ENCODE peak calls at places on chromosomes 16 and 17, in five cellular contexts. One of them, this sample, is unnamed.

GRCh38 chr17:82374626-82375331 is 3.2 kb downstream of the UTS2R start:
- DNase-seq in H1: no peak
- DNase-seq in IMR-90: no peak
- DNase-seq in H9: no peak
- DNase-seq in mesenchymal stem cell: no peak
- DNase-seq in this sample: no peak

GRCh38 chr17:28982191-28982793 is 23.5 kb downstream of the SEZ6 start:
- DNase-seq in H9: no peak
- DNase-seq in IMR-90: peak
- DNase-seq in H1: no peak
- DNase-seq in mesenchymal stem cell: peak
- DNase-seq in this sample: no peak

GRCh38 chr17:81457917-81458555 is 54.6 kb downstream of the ACTG1 start:
- DNase-seq in H9: no peak
- DNase-seq in mesenchymal stem cell: no peak
- DNase-seq in IMR-90: no peak
- DNase-seq in H1: no peak
- DNase-seq in this sample: no peak

GRCh38 chr16:12971216-12971615 is 69.8 kb downstream of the SHISA9 start:
- DNase-seq in H9: no peak
- DNase-seq in IMR-90: no peak
- DNase-seq in mesenchymal stem cell: no peak
- DNase-seq in H1: peak
- DNase-seq in this sample: no peak

GRCh38 chr16:11129378-11129781 is 126.6 kb downstream of the SOCS1 start:
- DNase-seq in H9: no peak
- DNase-seq in mesenchymal stem cell: peak
- DNase-seq in H1: no peak
- DNase-seq in IMR-90: no peak
- DNase-seq in this sample: no peak

GRCh38 chr17:48738803-48739526 is 10.4 kb upstream of the HOXB13 start:
- DNase-seq in IMR-90: no peak
- DNase-seq in H9: peak
- DNase-seq in H1: no peak
- DNase-seq in mesenchymal stem cell: no peak
- DNase-seq in this sample: no peak

GRCh38 chr16:3623642-3624041 is 12.2 kb upstream of the SLX4 start:
- DNase-seq in H9: no peak
- DNase-seq in mesenchymal stem cell: no peak
- DNase-seq in IMR-90: no peak
- DNase-seq in H1: no peak
- DNase-seq in this sample: no peak

GRCh38 chr16:5036228-5037156 is 2.8 kb upstream of the NAGPA start:
- DNase-seq in mesenchymal stem cell: peak
- DNase-seq in H1: no peak
- DNase-seq in IMR-90: no peak
- DNase-seq in H9: peak
- DNase-seq in this sample: no peak

GRCh38 chr16:4690946-4691665 is 2.3 kb upstream of the NUDT16L1 start:
- DNase-seq in H9: no peak
- DNase-seq in mesenchymal stem cell: no peak
- DNase-seq in IMR-90: no peak
- DNase-seq in H1: no peak
- DNase-seq in this sample: no peak

DNA sequence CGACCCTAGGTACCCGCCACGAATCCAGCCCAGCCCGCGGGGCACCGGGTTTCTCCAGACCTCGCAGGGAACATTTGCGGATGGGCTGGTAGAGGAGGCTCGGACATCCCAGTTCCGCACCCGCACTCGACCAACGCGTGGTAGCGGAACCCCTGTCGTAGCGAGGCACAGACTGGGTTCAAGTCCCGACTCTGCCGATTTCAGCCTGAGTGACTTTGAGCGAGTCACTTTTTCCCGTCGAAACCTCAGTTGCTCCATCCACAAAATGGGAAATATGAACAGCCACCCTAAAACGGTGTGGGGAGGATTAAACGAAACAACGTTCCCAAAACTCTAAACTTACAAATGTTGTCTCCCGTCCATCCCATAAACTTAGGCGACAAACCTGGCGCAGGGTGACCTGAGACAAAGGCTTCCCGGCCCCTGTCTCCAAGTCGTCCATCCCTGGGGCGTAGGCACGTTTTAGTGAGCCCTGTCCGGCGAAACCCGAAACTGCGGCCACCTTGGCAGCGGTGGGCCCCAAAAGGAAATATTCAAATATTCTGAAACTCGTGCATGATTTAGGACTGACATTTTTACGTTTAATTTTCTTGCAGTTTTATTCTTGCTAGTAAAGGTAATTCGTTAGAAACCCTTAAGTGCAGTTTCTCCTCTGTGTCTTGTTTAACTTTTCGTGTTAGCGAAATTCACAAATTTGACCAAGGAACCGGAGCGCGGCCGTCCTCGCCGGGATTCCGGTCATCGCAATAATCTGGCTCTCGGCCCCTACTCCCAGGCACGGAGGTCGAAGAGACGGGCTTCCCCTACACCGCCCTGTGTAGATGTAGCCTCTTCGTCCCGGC is 2.0 kb upstream of the MLLT6 start:
- DNase-seq in IMR-90: no peak
- DNase-seq in H1: no peak
- DNase-seq in H9: peak
- DNase-seq in mesenchymal stem cell: peak
- DNase-seq in this sample: no peak
- H3K14ac ChIP-seq in IMR-90: peak
- H3K14ac ChIP-seq in H1: no peak
- H3K14ac ChIP-seq in H9: no peak
- H3K14ac ChIP-seq in mesenchymal stem cell: no peak
- H3K14ac ChIP-seq in this sample: no peak

GRCh38 chr17:46175891-46176290 is 17.3 kb downstream of the KANSL1 start:
- DNase-seq in IMR-90: peak
- DNase-seq in H1: no peak
- DNase-seq in H9: no peak
- DNase-seq in mesenchymal stem cell: no peak
- DNase-seq in this sample: no peak
- H3K4ac ChIP-seq in IMR-90: no peak
- H3K4ac ChIP-seq in H1: no peak
- H3K4ac ChIP-seq in H9: no peak
- H3K4ac ChIP-seq in mesenchymal stem cell: no peak
- H3K4ac ChIP-seq in this sample: no peak

GRCh38 chr16:84513111-84514065 is 8.9 kb upstream of the MEAK7 start:
- DNase-seq in H9: no peak
- DNase-seq in IMR-90: peak
- DNase-seq in mesenchymal stem cell: peak
- DNase-seq in H1: no peak
- DNase-seq in this sample: no peak
- H3K14ac ChIP-seq in H9: no peak
- H3K14ac ChIP-seq in IMR-90: peak
- H3K14ac ChIP-seq in mesenchymal stem cell: no peak
- H3K14ac ChIP-seq in H1: no peak
- H3K14ac ChIP-seq in this sample: no peak

GRCh38 chr17:4140125-4140524 is 2.7 kb downstream of the ZZEF1 start:
- DNase-seq in H1: no peak
- DNase-seq in mesenchymal stem cell: no peak
- DNase-seq in H9: no peak
- DNase-seq in IMR-90: no peak
- DNase-seq in this sample: no peak

GRCh38 chr17:4142107-4142900 is 526 bp downstream of the ZZEF1 start:
- DNase-seq in mesenchymal stem cell: peak
- DNase-seq in H1: no peak
- DNase-seq in H9: no peak
- DNase-seq in IMR-90: peak
- DNase-seq in this sample: no peak

GRCh38 chr17:4147751-4148310 is 4.8 kb downstream of the CYB5D2 start:
- DNase-seq in H9: no peak
- DNase-seq in IMR-90: peak
- DNase-seq in H1: no peak
- DNase-seq in mesenchymal stem cell: no peak
- DNase-seq in this sample: no peak

GRCh38 chr17:4144411-4144747 is 1.4 kb downstream of the CYB5D2 start:
- DNase-seq in mesenchymal stem cell: no peak
- DNase-seq in H9: no peak
- DNase-seq in H1: no peak
- DNase-seq in IMR-90: no peak
- DNase-seq in this sample: no peak

GRCh38 chr17:4143563-4144410 is 790 bp downstream of the CYB5D2 start:
- DNase-seq in IMR-90: peak
- DNase-seq in mesenchymal stem cell: peak
- DNase-seq in H9: peak
- DNase-seq in H1: peak
- DNase-seq in this sample: peak
- H3K4ac ChIP-seq in IMR-90: peak
- H3K4ac ChIP-seq in mesenchymal stem cell: peak
- H3K4ac ChIP-seq in H9: no peak
- H3K4ac ChIP-seq in H1: no peak
- H3K4ac ChIP-seq in this sample: no peak

DNA sequence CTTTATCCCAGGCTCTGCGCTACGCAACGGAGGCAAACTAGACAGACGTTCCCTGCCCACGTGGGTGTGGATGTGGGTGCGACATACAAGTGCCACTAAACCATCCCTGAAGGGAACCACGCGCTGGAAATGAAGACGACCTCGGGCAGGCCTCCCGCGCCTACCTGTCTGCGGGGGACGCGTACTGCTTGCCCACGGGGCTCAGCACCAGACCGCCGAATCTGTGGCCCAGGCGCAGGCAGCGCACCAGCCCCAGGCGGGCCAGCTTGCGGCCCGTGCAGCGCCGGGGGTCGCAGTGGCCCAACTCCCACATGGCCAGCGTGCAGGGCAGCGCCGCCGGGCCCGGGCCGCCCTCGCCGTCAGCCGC is 480 bp downstream of the TSR3 start:
- DNase-seq in mesenchymal stem cell: no peak
- DNase-seq in H1: no peak
- DNase-seq in IMR-90: no peak
- DNase-seq in H9: no peak
- DNase-seq in this sample: no peak
- H3K14ac ChIP-seq in mesenchymal stem cell: no peak
- H3K14ac ChIP-seq in H1: no peak
- H3K14ac ChIP-seq in IMR-90: peak
- H3K14ac ChIP-seq in H9: no peak
- H3K14ac ChIP-seq in this sample: peak

GRCh38 chr17:72122336-72122667 is 1.5 kb downstream of the SOX9 start:
- DNase-seq in H9: no peak
- DNase-seq in mesenchymal stem cell: no peak
- DNase-seq in H1: no peak
- DNase-seq in IMR-90: no peak
- DNase-seq in this sample: no peak
- H3K4ac ChIP-seq in H9: no peak
- H3K4ac ChIP-seq in mesenchymal stem cell: no peak
- H3K4ac ChIP-seq in H1: no peak
- H3K4ac ChIP-seq in IMR-90: peak
- H3K4ac ChIP-seq in this sample: no peak